ENCODE peak calls at places on chromosomes 6 and 20, in eight cellular contexts. One of them, this sample, is unnamed. For H3K36me3 and H3K4me1, the result is how much of the 10 kb centered on the place peaks cover.

GRCh38 chr6:113856011-113856551 is 1.1 kb upstream of the MARCKS start:
- DNase-seq in left lung: no peak
- DNase-seq in CD8-positive, alpha-beta T cell: no peak
- DNase-seq in cardiac muscle cell: peak
- DNase-seq in iPS DF 6.9: no peak
- DNase-seq in heart right ventricle: peak
- DNase-seq in PC-9: peak
- DNase-seq in transverse colon: peak
- DNase-seq in this sample: no peak

GRCh38 chr20:17611540-17612286 is 41.8 kb downstream of the DSTN start:
- DNase-seq in iPS DF 6.9: no peak
- DNase-seq in heart right ventricle: no peak
- DNase-seq in left lung: peak
- DNase-seq in CD8-positive, alpha-beta T cell: no peak
- DNase-seq in cardiac muscle cell: peak
- DNase-seq in transverse colon: peak
- DNase-seq in PC-9: peak
- DNase-seq in this sample: peak

GRCh38 chr20:49396230-49396629 is 86.2 kb downstream of the KCNB1 start:
- DNase-seq in CD8-positive, alpha-beta T cell: no peak
- DNase-seq in left lung: no peak
- DNase-seq in iPS DF 6.9: no peak
- DNase-seq in PC-9: no peak
- DNase-seq in transverse colon: no peak
- DNase-seq in heart right ventricle: no peak
- DNase-seq in cardiac muscle cell: no peak
- DNase-seq in this sample: no peak

GRCh38 chr6:158552055-158552795 is 7.7 kb upstream of the TMEM181 start:
- DNase-seq in iPS DF 6.9: no peak
- DNase-seq in heart right ventricle: no peak
- DNase-seq in CD8-positive, alpha-beta T cell: no peak
- DNase-seq in cardiac muscle cell: no peak
- DNase-seq in left lung: no peak
- DNase-seq in PC-9: no peak
- DNase-seq in transverse colon: no peak
- DNase-seq in this sample: no peak

GRCh38 chr20:32984196-32984595 is 20.0 kb downstream of the SUN5 start:
- DNase-seq in heart right ventricle: no peak
- DNase-seq in transverse colon: no peak
- DNase-seq in cardiac muscle cell: peak
- DNase-seq in left lung: no peak
- DNase-seq in PC-9: no peak
- DNase-seq in iPS DF 6.9: no peak
- DNase-seq in CD8-positive, alpha-beta T cell: no peak
- DNase-seq in this sample: no peak

GRCh38 chr20:56706867-56707360 is 77.8 kb downstream of the TFAP2C start:
- DNase-seq in iPS DF 6.9: no peak
- DNase-seq in left lung: no peak
- DNase-seq in CD8-positive, alpha-beta T cell: no peak
- DNase-seq in heart right ventricle: no peak
- DNase-seq in cardiac muscle cell: no peak
- DNase-seq in transverse colon: no peak
- DNase-seq in PC-9: no peak
- DNase-seq in this sample: no peak

GRCh38 chr20:46084805-46085792 is 4.7 kb downstream of the NCOA5 start:
- DNase-seq in iPS DF 6.9: no peak
- DNase-seq in cardiac muscle cell: no peak
- DNase-seq in left lung: no peak
- DNase-seq in heart right ventricle: no peak
- DNase-seq in PC-9: no peak
- DNase-seq in transverse colon: peak
- DNase-seq in CD8-positive, alpha-beta T cell: no peak
- DNase-seq in this sample: no peak

GRCh38 chr20:48359692-48360337 is 468.0 kb downstream of the PREX1 start:
- DNase-seq in iPS DF 6.9: no peak
- DNase-seq in heart right ventricle: no peak
- DNase-seq in left lung: no peak
- DNase-seq in cardiac muscle cell: no peak
- DNase-seq in transverse colon: peak
- DNase-seq in PC-9: peak
- DNase-seq in CD8-positive, alpha-beta T cell: no peak
- DNase-seq in this sample: no peak

GRCh38 chr6:135105710-135106109 is 51.1 kb upstream of the HBS1L start:
- DNase-seq in cardiac muscle cell: no peak
- DNase-seq in left lung: no peak
- DNase-seq in CD8-positive, alpha-beta T cell: no peak
- DNase-seq in iPS DF 6.9: no peak
- DNase-seq in transverse colon: no peak
- DNase-seq in heart right ventricle: no peak
- DNase-seq in PC-9: no peak
- DNase-seq in this sample: no peak

GRCh38 chr20:32477594-32478512 is 107.3 kb downstream of the NOL4L start:
- DNase-seq in cardiac muscle cell: no peak
- DNase-seq in iPS DF 6.9: no peak
- DNase-seq in heart right ventricle: no peak
- DNase-seq in left lung: peak
- DNase-seq in PC-9: no peak
- DNase-seq in transverse colon: peak
- DNase-seq in CD8-positive, alpha-beta T cell: no peak
- DNase-seq in this sample: no peak

GRCh38 chr6:127343753-127344659 is 597 bp upstream of the ECHDC1 start:
- DNase-seq in iPS DF 6.9: no peak
- DNase-seq in transverse colon: no peak
- DNase-seq in cardiac muscle cell: peak
- DNase-seq in left lung: no peak
- DNase-seq in CD8-positive, alpha-beta T cell: no peak
- DNase-seq in PC-9: no peak
- DNase-seq in heart right ventricle: no peak
- DNase-seq in this sample: no peak

GRCh38 chr6:67694127-67694526 is 941.0 kb upstream of the ADGRB3 start:
- DNase-seq in heart right ventricle: no peak
- DNase-seq in iPS DF 6.9: no peak
- DNase-seq in cardiac muscle cell: no peak
- DNase-seq in left lung: no peak
- DNase-seq in PC-9: no peak
- DNase-seq in CD8-positive, alpha-beta T cell: no peak
- DNase-seq in transverse colon: no peak
- DNase-seq in this sample: no peak

GRCh38 chr6:141464490-141464889 is 668.2 kb upstream of the GJE1 start:
- DNase-seq in cardiac muscle cell: no peak
- DNase-seq in transverse colon: no peak
- DNase-seq in iPS DF 6.9: no peak
- DNase-seq in left lung: no peak
- DNase-seq in PC-9: no peak
- DNase-seq in heart right ventricle: peak
- DNase-seq in CD8-positive, alpha-beta T cell: no peak
- DNase-seq in this sample: no peak

GRCh38 chr20:35947489-35947888 is 6.8 kb downstream of the SCAND1 start:
- DNase-seq in iPS DF 6.9: no peak
- DNase-seq in heart right ventricle: no peak
- DNase-seq in cardiac muscle cell: peak
- DNase-seq in PC-9: peak
- DNase-seq in left lung: no peak
- DNase-seq in transverse colon: no peak
- DNase-seq in CD8-positive, alpha-beta T cell: peak
- DNase-seq in this sample: no peak

GRCh38 chr6:2531426-2532208 is 219.1 kb downstream of the MYLK4 start:
- DNase-seq in PC-9: no peak
- DNase-seq in heart right ventricle: no peak
- DNase-seq in left lung: no peak
- DNase-seq in CD8-positive, alpha-beta T cell: no peak
- DNase-seq in cardiac muscle cell: no peak
- DNase-seq in iPS DF 6.9: no peak
- DNase-seq in transverse colon: no peak
- DNase-seq in this sample: no peak

GRCh38 chr6:119349041-119349340 is 570 bp downstream of the MAN1A1 start:
- DNase-seq in iPS DF 6.9: no peak
- DNase-seq in PC-9: no peak
- DNase-seq in transverse colon: no peak
- DNase-seq in heart right ventricle: no peak
- DNase-seq in cardiac muscle cell: peak
- DNase-seq in left lung: peak
- DNase-seq in CD8-positive, alpha-beta T cell: no peak
- DNase-seq in this sample: no peak
- H3K36me3 ChIP-seq in iPS DF 6.9: under half
- H3K36me3 ChIP-seq in PC-9: under half
- H3K36me3 ChIP-seq in transverse colon: under half
- H3K36me3 ChIP-seq in heart right ventricle: under half
- H3K36me3 ChIP-seq in cardiac muscle cell: under half
- H3K36me3 ChIP-seq in left lung: under half
- H3K36me3 ChIP-seq in CD8-positive, alpha-beta T cell: under half
- H3K36me3 ChIP-seq in this sample: under half

DNA sequence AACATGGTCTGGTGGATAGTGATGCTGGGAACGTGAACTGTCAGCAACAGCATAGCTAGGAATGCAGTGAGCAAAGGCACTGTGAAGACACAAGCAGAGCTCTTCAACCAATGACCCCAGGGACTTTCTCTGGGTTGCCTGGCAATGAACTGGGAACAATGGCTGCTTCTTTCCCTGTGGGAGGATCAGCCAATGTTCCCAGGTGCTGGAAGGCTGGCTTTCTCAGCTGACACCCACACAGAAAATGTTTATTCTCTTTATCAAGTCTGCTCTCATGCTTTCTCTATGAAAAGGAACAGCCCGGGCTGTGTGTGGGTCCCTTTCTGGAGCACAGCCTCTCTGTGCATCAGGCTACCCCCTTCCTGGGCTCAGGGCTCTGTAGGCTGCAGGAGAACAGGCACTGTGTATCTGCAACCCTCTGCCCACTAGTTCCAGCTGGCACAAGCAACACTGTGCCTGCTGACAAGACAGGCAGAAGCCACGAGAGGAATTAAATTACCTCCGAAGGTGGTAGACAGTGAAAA is 54.2 kb downstream of the HFE start:
- DNase-seq in heart right ventricle: no peak
- DNase-seq in cardiac muscle cell: peak
- DNase-seq in iPS DF 6.9: no peak
- DNase-seq in transverse colon: no peak
- DNase-seq in PC-9: no peak
- DNase-seq in left lung: no peak
- DNase-seq in CD8-positive, alpha-beta T cell: no peak
- DNase-seq in this sample: no peak
- H3K4me1 ChIP-seq in heart right ventricle: under half
- H3K4me1 ChIP-seq in cardiac muscle cell: under half
- H3K4me1 ChIP-seq in iPS DF 6.9: under half
- H3K4me1 ChIP-seq in transverse colon: under half
- H3K4me1 ChIP-seq in PC-9: under half
- H3K4me1 ChIP-seq in left lung: under half
- H3K4me1 ChIP-seq in CD8-positive, alpha-beta T cell: under half
- H3K4me1 ChIP-seq in this sample: under half

GRCh38 chr6:30554962-30555361 is 1.3 kb downstream of the GNL1 start:
- DNase-seq in CD8-positive, alpha-beta T cell: no peak
- DNase-seq in PC-9: no peak
- DNase-seq in transverse colon: no peak
- DNase-seq in left lung: no peak
- DNase-seq in cardiac muscle cell: no peak
- DNase-seq in iPS DF 6.9: no peak
- DNase-seq in heart right ventricle: no peak
- DNase-seq in this sample: no peak
- H3K27ac ChIP-seq in CD8-positive, alpha-beta T cell: peak
- H3K27ac ChIP-seq in PC-9: no peak
- H3K27ac ChIP-seq in transverse colon: peak
- H3K27ac ChIP-seq in left lung: peak
- H3K27ac ChIP-seq in cardiac muscle cell: peak
- H3K27ac ChIP-seq in iPS DF 6.9: no peak
- H3K27ac ChIP-seq in heart right ventricle: peak
- H3K27ac ChIP-seq in this sample: peak

GRCh38 chr20:44931911-44932310 is 22.1 kb downstream of the PABPC1L start:
- DNase-seq in transverse colon: no peak
- DNase-seq in PC-9: no peak
- DNase-seq in heart right ventricle: no peak
- DNase-seq in cardiac muscle cell: no peak
- DNase-seq in left lung: no peak
- DNase-seq in CD8-positive, alpha-beta T cell: no peak
- DNase-seq in iPS DF 6.9: no peak
- DNase-seq in this sample: no peak

GRCh38 chr20:44924526-44924925 is 14.7 kb downstream of the PABPC1L start:
- DNase-seq in left lung: no peak
- DNase-seq in transverse colon: no peak
- DNase-seq in CD8-positive, alpha-beta T cell: no peak
- DNase-seq in iPS DF 6.9: no peak
- DNase-seq in cardiac muscle cell: peak
- DNase-seq in heart right ventricle: no peak
- DNase-seq in PC-9: no peak
- DNase-seq in this sample: no peak

GRCh38 chr20:44930517-44931168 is 20.8 kb downstream of the PABPC1L start:
- DNase-seq in cardiac muscle cell: no peak
- DNase-seq in transverse colon: no peak
- DNase-seq in CD8-positive, alpha-beta T cell: no peak
- DNase-seq in iPS DF 6.9: no peak
- DNase-seq in PC-9: no peak
- DNase-seq in heart right ventricle: no peak
- DNase-seq in left lung: no peak
- DNase-seq in this sample: no peak

GRCh38 chr20:44932916-44933315 is 23.1 kb downstream of the PABPC1L start:
- DNase-seq in PC-9: no peak
- DNase-seq in CD8-positive, alpha-beta T cell: no peak
- DNase-seq in transverse colon: no peak
- DNase-seq in heart right ventricle: no peak
- DNase-seq in iPS DF 6.9: no peak
- DNase-seq in left lung: no peak
- DNase-seq in cardiac muscle cell: no peak
- DNase-seq in this sample: no peak

GRCh38 chr20:44928595-44928994 is 18.7 kb downstream of the PABPC1L start:
- DNase-seq in transverse colon: no peak
- DNase-seq in iPS DF 6.9: no peak
- DNase-seq in left lung: no peak
- DNase-seq in heart right ventricle: no peak
- DNase-seq in PC-9: no peak
- DNase-seq in CD8-positive, alpha-beta T cell: no peak
- DNase-seq in cardiac muscle cell: no peak
- DNase-seq in this sample: no peak
- H3K36me3 ChIP-seq in transverse colon: under half
- H3K36me3 ChIP-seq in iPS DF 6.9: under half
- H3K36me3 ChIP-seq in left lung: half or more
- H3K36me3 ChIP-seq in heart right ventricle: under half
- H3K36me3 ChIP-seq in PC-9: under half
- H3K36me3 ChIP-seq in CD8-positive, alpha-beta T cell: under half
- H3K36me3 ChIP-seq in cardiac muscle cell: under half
- H3K36me3 ChIP-seq in this sample: under half

DNA sequence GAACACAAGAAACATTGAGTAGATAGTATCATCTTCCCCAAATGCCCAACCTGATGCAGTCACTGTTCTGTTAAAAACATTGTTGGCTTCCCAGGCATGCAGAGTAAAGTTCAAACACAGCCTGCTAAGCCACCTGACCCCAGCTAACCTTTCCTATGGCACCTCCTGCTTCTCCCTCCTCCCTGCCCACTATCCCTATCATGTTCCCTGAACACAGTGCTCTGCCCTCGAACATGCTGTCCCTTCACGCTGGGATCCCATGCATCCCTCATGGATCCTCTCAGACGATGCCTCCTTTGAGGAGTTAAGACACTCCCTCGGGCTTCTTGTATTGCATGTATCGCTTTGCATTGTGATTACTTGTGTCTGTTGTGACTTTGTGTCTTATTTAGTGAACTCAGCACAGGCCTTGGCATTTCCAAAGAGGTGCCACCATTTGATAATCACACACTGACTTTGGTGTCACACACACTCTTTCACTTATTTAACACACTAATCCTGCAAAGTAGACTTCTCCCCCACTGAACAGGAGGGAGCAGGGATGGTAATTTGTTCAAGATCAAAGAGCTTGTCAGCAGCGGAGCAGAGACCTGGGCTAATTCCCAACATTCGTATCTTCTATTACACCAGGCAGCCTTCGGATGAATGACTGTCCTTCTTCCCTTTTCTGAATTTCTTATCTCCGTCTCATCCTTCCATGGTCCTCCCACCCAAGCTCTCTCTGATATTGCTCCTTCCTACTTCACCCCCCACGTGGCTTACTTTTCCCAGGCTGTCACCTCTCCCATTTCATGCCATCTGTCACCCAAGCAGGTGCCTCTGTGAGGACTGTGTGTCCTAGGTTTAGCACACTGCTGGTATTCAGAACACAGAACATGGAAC is 28.3 kb upstream of the SMIM29 start:
- DNase-seq in CD8-positive, alpha-beta T cell: no peak
- DNase-seq in transverse colon: no peak
- DNase-seq in iPS DF 6.9: no peak
- DNase-seq in PC-9: no peak
- DNase-seq in left lung: no peak
- DNase-seq in heart right ventricle: no peak
- DNase-seq in cardiac muscle cell: no peak
- DNase-seq in this sample: no peak
- H3K4me1 ChIP-seq in CD8-positive, alpha-beta T cell: under half
- H3K4me1 ChIP-seq in transverse colon: under half
- H3K4me1 ChIP-seq in iPS DF 6.9: under half
- H3K4me1 ChIP-seq in PC-9: under half
- H3K4me1 ChIP-seq in left lung: under half
- H3K4me1 ChIP-seq in heart right ventricle: half or more
- H3K4me1 ChIP-seq in cardiac muscle cell: under half
- H3K4me1 ChIP-seq in this sample: under half